ENCODE peak calls at places on chromosome 3, in seven cellular contexts. One of them, this sample, is unnamed.
A peak's percentile ranks its signal among the peaks of the same experiment; 100 is the strongest.

GRCh38 chr3:127226946-127227842 is 34.3 kb downstream of the PRR23E start:
- DNase-seq in hepatocyte: peak; percentile 36
- DNase-seq in neural progenitor cell: peak; percentile 84
- DNase-seq in HCT116: peak; percentile 34
- DNase-seq in GM23248: peak; percentile 54
- DNase-seq in MM.1S: no peak
- DNase-seq in PC-3: peak; percentile 6
- DNase-seq in this sample: peak; percentile 68

GRCh38 chr3:78847603-78848002 is 920.2 kb downstream of the ROBO1 start:
- DNase-seq in HCT116: no peak
- DNase-seq in GM23248: no peak
- DNase-seq in PC-3: peak; percentile 4
- DNase-seq in hepatocyte: no peak
- DNase-seq in MM.1S: no peak
- DNase-seq in neural progenitor cell: no peak
- DNase-seq in this sample: no peak

GRCh38 chr3:17740703-17741102 is 1.7 kb downstream of the TBC1D5 start:
- DNase-seq in MM.1S: peak; percentile 28
- DNase-seq in GM23248: peak; percentile 60
- DNase-seq in HCT116: no peak
- DNase-seq in hepatocyte: peak; percentile 68
- DNase-seq in neural progenitor cell: no peak
- DNase-seq in PC-3: peak; percentile 95
- DNase-seq in this sample: no peak

GRCh38 chr3:139327861-139328260 is 16.0 kb upstream of the MRPS22 start:
- DNase-seq in hepatocyte: no peak
- DNase-seq in HCT116: no peak
- DNase-seq in PC-3: no peak
- DNase-seq in neural progenitor cell: no peak
- DNase-seq in GM23248: no peak
- DNase-seq in MM.1S: no peak
- DNase-seq in this sample: no peak

GRCh38 chr3:176992565-176992964 is 204.7 kb downstream of the TBL1XR1 start:
- DNase-seq in HCT116: no peak
- DNase-seq in MM.1S: no peak
- DNase-seq in hepatocyte: no peak
- DNase-seq in neural progenitor cell: no peak
- DNase-seq in PC-3: no peak
- DNase-seq in GM23248: no peak
- DNase-seq in this sample: no peak

GRCh38 chr3:133268772-133269171 is 131.1 kb upstream of the BFSP2 start:
- DNase-seq in MM.1S: no peak
- DNase-seq in neural progenitor cell: no peak
- DNase-seq in PC-3: no peak
- DNase-seq in HCT116: no peak
- DNase-seq in hepatocyte: no peak
- DNase-seq in GM23248: no peak
- DNase-seq in this sample: no peak

GRCh38 chr3:123025642-123026521 is 1.7 kb downstream of the SEMA5B start:
- DNase-seq in neural progenitor cell: peak; percentile 82
- DNase-seq in hepatocyte: peak; percentile 53
- DNase-seq in PC-3: no peak
- DNase-seq in GM23248: no peak
- DNase-seq in MM.1S: no peak
- DNase-seq in HCT116: no peak
- DNase-seq in this sample: peak; percentile 87

GRCh38 chr3:139123377-139124095 is 78.8 kb upstream of the PRR23C start:
- DNase-seq in GM23248: peak; percentile 73
- DNase-seq in neural progenitor cell: no peak
- DNase-seq in PC-3: no peak
- DNase-seq in HCT116: no peak
- DNase-seq in MM.1S: no peak
- DNase-seq in hepatocyte: no peak
- DNase-seq in this sample: no peak

GRCh38 chr3:96012941-96013340 is 801.5 kb upstream of the EPHA6 start:
- DNase-seq in MM.1S: no peak
- DNase-seq in GM23248: no peak
- DNase-seq in hepatocyte: no peak
- DNase-seq in HCT116: no peak
- DNase-seq in neural progenitor cell: no peak
- DNase-seq in PC-3: peak; percentile 21
- DNase-seq in this sample: no peak

GRCh38 chr3:45904931-45905330 is 18.6 kb downstream of the CCR9 start:
- DNase-seq in MM.1S: no peak
- DNase-seq in GM23248: no peak
- DNase-seq in hepatocyte: no peak
- DNase-seq in neural progenitor cell: no peak
- DNase-seq in HCT116: no peak
- DNase-seq in PC-3: no peak
- DNase-seq in this sample: no peak

GRCh38 chr3:78724886-78725285 is 1042.9 kb downstream of the ROBO1 start:
- DNase-seq in neural progenitor cell: peak; percentile 12
- DNase-seq in MM.1S: no peak
- DNase-seq in GM23248: no peak
- DNase-seq in PC-3: no peak
- DNase-seq in HCT116: no peak
- DNase-seq in hepatocyte: no peak
- DNase-seq in this sample: peak; percentile 20

GRCh38 chr3:95334461-95334860 is 1271.6 kb downstream of the NSUN3 start:
- DNase-seq in GM23248: no peak
- DNase-seq in PC-3: no peak
- DNase-seq in hepatocyte: no peak
- DNase-seq in MM.1S: no peak
- DNase-seq in HCT116: no peak
- DNase-seq in neural progenitor cell: no peak
- DNase-seq in this sample: no peak

GRCh38 chr3:149134560-149134959 is 5.1 kb downstream of the HPS3 start:
- DNase-seq in MM.1S: no peak
- DNase-seq in HCT116: no peak
- DNase-seq in GM23248: peak; percentile 13
- DNase-seq in neural progenitor cell: no peak
- DNase-seq in PC-3: peak; percentile 74
- DNase-seq in hepatocyte: peak; percentile 17
- DNase-seq in this sample: no peak

GRCh38 chr3:132253262-132253878 is 63.8 kb upstream of the ACP3 start:
- DNase-seq in MM.1S: peak; percentile 62
- DNase-seq in neural progenitor cell: peak; percentile 71
- DNase-seq in PC-3: peak; percentile 77
- DNase-seq in hepatocyte: peak; percentile 79
- DNase-seq in GM23248: peak; percentile 83
- DNase-seq in HCT116: peak; percentile 56
- DNase-seq in this sample: peak; percentile 83

GRCh38 chr3:101042996-101043686 is 49.9 kb upstream of the ABI3BP start:
- DNase-seq in PC-3: peak; percentile 63
- DNase-seq in hepatocyte: no peak
- DNase-seq in MM.1S: no peak
- DNase-seq in neural progenitor cell: no peak
- DNase-seq in HCT116: no peak
- DNase-seq in GM23248: peak; percentile 85
- DNase-seq in this sample: no peak

GRCh38 chr3:87367752-87368151 is 91.4 kb upstream of the POU1F1 start:
- DNase-seq in HCT116: no peak
- DNase-seq in MM.1S: no peak
- DNase-seq in GM23248: no peak
- DNase-seq in neural progenitor cell: no peak
- DNase-seq in PC-3: peak; percentile 58
- DNase-seq in hepatocyte: no peak
- DNase-seq in this sample: no peak

GRCh38 chr3:183252108-183252782 is 808 bp upstream of the B3GNT5 start:
- DNase-seq in hepatocyte: no peak
- DNase-seq in GM23248: peak; percentile 12
- DNase-seq in MM.1S: no peak
- DNase-seq in HCT116: no peak
- DNase-seq in PC-3: peak; percentile 64
- DNase-seq in neural progenitor cell: no peak
- DNase-seq in this sample: no peak

GRCh38 chr3:183253364-183253960 is 409 bp downstream of the B3GNT5 start:
- DNase-seq in neural progenitor cell: peak; percentile 54
- DNase-seq in GM23248: peak; percentile 74
- DNase-seq in PC-3: peak; percentile 40
- DNase-seq in hepatocyte: peak; percentile 70
- DNase-seq in MM.1S: no peak
- DNase-seq in HCT116: no peak
- DNase-seq in this sample: no peak

GRCh38 chr3:183252973-183253363 is at the start of gene B3GNT5:
- DNase-seq in hepatocyte: peak; percentile 92
- DNase-seq in GM23248: no peak
- DNase-seq in HCT116: peak; percentile 60
- DNase-seq in neural progenitor cell: no peak
- DNase-seq in PC-3: peak; percentile 75
- DNase-seq in MM.1S: no peak
- DNase-seq in this sample: peak; percentile 84

GRCh38 chr3:183254816-183255730 is 2.0 kb downstream of the B3GNT5 start:
- DNase-seq in PC-3: peak; percentile 74
- DNase-seq in hepatocyte: peak; percentile 47
- DNase-seq in GM23248: no peak
- DNase-seq in MM.1S: no peak
- DNase-seq in HCT116: no peak
- DNase-seq in neural progenitor cell: peak; percentile 29
- DNase-seq in this sample: no peak

DNA sequence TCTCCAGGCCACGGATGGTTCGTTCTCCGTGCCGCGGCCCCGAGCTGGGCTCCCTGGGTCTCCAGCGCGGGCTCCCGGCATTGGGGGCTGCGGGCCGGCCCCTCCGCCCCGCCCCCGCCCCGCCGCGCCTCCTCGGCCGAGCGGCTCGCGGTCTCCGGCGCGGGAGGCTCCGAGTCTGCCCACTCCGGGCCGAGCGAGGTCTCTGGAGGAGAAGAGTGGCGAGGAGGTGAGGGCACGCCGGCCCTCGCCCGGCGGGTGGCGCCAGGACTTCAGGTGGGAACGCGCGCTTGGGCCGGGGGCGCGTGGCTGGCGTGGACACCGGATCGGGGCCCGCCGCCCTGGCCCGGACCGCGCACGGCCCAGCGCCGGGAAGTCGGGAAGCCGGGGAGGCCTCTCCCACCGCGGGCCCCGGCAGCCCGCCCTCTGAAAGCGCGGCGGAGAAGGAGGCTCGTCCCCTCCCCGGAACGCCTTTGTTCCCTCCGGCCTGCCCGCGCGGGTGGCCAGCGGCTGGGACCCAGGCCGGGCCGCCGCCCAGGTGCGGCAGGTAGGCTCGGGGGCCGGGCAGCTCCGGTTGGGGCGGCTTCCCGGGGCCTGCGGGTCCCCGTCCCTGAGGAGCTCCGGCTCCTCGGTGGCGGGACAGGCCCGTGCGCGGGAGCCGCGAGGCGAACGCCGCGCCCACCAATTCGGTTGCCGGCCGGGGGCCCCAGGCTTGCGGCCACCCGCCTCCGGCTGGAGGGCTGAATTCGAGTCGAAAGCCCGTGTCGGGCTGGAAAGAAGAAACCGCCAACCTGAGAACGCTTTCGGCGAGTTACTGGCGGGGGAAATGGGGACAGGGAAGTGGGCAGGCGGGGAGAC is 1.1 kb downstream of the B3GNT5 start:
- DNase-seq in GM23248: peak; percentile 63
- DNase-seq in neural progenitor cell: peak; percentile 79
- DNase-seq in hepatocyte: peak; percentile 73
- DNase-seq in HCT116: no peak
- DNase-seq in MM.1S: no peak
- DNase-seq in PC-3: peak; percentile 48
- DNase-seq in this sample: peak; percentile 74
- TF ChIP-seq EZH2 in GM23248: no peak
- TF ChIP-seq EZH2 in neural progenitor cell: peak; percentile 48
- TF ChIP-seq EZH2 in hepatocyte: no peak
- TF ChIP-seq EZH2 in HCT116: no peak
- TF ChIP-seq EZH2 in MM.1S: no peak
- TF ChIP-seq EZH2 in PC-3: no peak
- TF ChIP-seq EZH2 in this sample: no peak

DNA sequence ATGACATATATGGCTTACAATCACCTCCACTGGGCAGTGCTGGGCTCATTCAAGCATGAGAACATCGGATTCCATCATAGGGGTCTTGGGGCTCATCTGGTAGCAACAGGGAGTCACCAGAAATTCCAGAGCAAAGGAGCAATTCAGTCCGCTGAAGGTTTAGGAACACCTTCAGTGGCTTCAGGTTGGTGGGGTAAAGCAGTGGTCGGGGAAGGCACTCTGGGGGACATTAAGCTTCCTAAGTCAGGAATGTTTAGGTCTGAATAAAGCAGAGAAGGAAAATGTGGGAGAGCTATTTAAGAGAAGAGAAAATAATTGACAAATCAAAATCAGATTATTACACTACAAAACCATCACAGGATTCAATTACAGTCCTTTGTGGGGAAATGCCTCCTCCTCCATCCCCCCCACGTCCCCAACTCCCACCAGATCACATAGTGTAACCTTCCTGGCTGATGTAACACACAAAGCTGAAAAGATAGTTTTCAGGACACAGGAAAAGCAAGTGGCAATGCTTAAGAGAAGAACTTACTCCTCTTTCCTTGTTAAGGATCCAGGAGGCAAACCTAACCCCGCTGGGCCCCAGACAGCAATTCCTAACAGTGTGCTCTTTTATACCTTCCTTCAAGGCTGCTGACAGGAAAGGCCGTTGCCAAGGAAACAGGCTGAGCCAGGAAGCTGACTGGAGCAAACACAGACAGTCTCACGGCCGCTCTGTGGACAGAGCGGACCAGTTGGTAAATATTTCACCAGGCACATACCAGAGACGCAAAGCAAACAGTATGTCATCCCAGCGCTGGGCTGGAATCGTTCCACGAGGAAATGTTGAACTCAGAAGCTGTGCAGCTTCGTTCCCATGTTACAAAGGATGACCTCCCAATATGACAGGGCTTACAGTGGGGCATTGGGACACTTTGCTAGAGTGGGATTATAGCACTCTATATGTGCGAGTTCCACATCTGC is 57.5 kb upstream of the LMCD1 start:
- DNase-seq in PC-3: peak; percentile 99
- DNase-seq in MM.1S: no peak
- DNase-seq in GM23248: peak; percentile 100
- DNase-seq in neural progenitor cell: peak; percentile 84
- DNase-seq in hepatocyte: peak; percentile 97
- DNase-seq in HCT116: peak; percentile 63
- DNase-seq in this sample: peak; percentile 90
- TF ChIP-seq EZH2phosphoT487 in PC-3: no peak
- TF ChIP-seq EZH2phosphoT487 in MM.1S: no peak
- TF ChIP-seq EZH2phosphoT487 in GM23248: no peak
- TF ChIP-seq EZH2phosphoT487 in neural progenitor cell: no peak
- TF ChIP-seq EZH2phosphoT487 in hepatocyte: no peak
- TF ChIP-seq EZH2phosphoT487 in HCT116: no peak
- TF ChIP-seq EZH2phosphoT487 in this sample: no peak

GRCh38 chr3:128432301-128432897 is 34.3 kb downstream of the DNAJB8 start:
- DNase-seq in PC-3: peak; percentile 57
- DNase-seq in HCT116: no peak
- DNase-seq in MM.1S: no peak
- DNase-seq in GM23248: no peak
- DNase-seq in neural progenitor cell: peak; percentile 55
- DNase-seq in hepatocyte: no peak
- DNase-seq in this sample: peak; percentile 77
- TF ChIP-seq EZH2 in PC-3: no peak
- TF ChIP-seq EZH2 in HCT116: no peak
- TF ChIP-seq EZH2 in MM.1S: no peak
- TF ChIP-seq EZH2 in GM23248: peak; percentile 66
- TF ChIP-seq EZH2 in neural progenitor cell: peak; percentile 31
- TF ChIP-seq EZH2 in hepatocyte: no peak
- TF ChIP-seq EZH2 in this sample: no peak

DNA sequence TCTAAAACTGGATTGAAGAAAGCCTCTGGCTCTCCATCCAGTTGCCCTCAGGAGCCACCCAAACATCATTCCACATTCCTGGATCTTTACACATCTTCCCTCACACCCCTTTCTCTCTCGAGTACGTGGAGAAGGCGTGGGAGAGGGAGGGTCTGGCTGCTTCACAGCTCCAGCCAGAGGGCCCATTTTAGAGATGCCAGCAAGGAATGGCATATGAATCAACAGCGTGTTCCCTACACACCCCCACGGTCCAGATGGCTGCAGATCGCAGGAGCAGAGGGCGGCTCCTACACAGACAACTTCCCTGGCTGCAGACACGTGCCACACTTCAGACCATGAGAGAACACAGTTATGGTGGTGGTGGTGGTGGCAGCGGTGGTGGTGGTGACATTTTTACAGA is 280.1 kb downstream of the ERC2 start:
- DNase-seq in GM23248: no peak
- DNase-seq in PC-3: no peak
- DNase-seq in neural progenitor cell: no peak
- DNase-seq in hepatocyte: no peak
- DNase-seq in MM.1S: no peak
- DNase-seq in HCT116: no peak
- DNase-seq in this sample: no peak
- TF ChIP-seq EZH2phosphoT487 in GM23248: no peak
- TF ChIP-seq EZH2phosphoT487 in PC-3: no peak
- TF ChIP-seq EZH2phosphoT487 in neural progenitor cell: no peak
- TF ChIP-seq EZH2phosphoT487 in hepatocyte: no peak
- TF ChIP-seq EZH2phosphoT487 in MM.1S: no peak
- TF ChIP-seq EZH2phosphoT487 in HCT116: no peak
- TF ChIP-seq EZH2phosphoT487 in this sample: no peak

This sample was measured in GM23338.